ENCODE peak calls at places on chromosomes 3 and 15, in five cellular contexts. M is nucleus accumbens; D is astrocyte of the spinal cord; R is activated naive CD4-positive, alpha-beta T cell treated with anti-CD3 and anti-CD28 coated beads, Interleukin-2, amount 50 U/mL, for 16 hours; V is cardiac fibroblast. A is an unnamed sample.

GRCh38 chr3:60839242-60839641 is 412.0 kb downstream of the FHIT start:
- DNase-seq in M (peak), D (no peak), R (no peak), V (no peak), A (peak)

GRCh38 chr3:65153850-65154512 is 466.2 kb upstream of the ADAMTS9 start:
- DNase-seq in M (no peak), D (no peak), R (no peak), V (no peak), A (no peak)

GRCh38 chr15:32843211-32843907 is 125.6 kb downstream of the GREM1 start:
- DNase-seq in M (no peak), D (no peak), R (no peak), V (no peak), A (no peak)

GRCh38 chr15:96329403-96329981 is 1.0 kb upstream of the NR2F2 start:
- DNase-seq in M (no peak), D (peak), R (no peak), V (no peak), A (peak)

GRCh38 chr3:13276438-13277129 is 143.5 kb downstream of the NUP210 start:
- DNase-seq in M (no peak), D (no peak), R (no peak), V (no peak), A (no peak)

GRCh38 chr3:72186485-72186864 is 401.5 kb upstream of the PROK2 start:
- DNase-seq in M (no peak), D (peak), R (no peak), V (peak), A (peak)

GRCh38 chr3:71514621-71515020 is 68.9 kb downstream of the FOXP1 start:
- DNase-seq in M (no peak), D (no peak), R (no peak), V (no peak), A (no peak)

GRCh38 chr15:70023769-70024491 is 73.8 kb downstream of the TLE3 start:
- DNase-seq in M (no peak), D (peak), R (no peak), V (peak), A (peak)

GRCh38 chr3:123098411-123099330 is 31.8 kb downstream of the PDIA5 start:
- DNase-seq in M (no peak), D (no peak), R (no peak), V (peak), A (no peak)

GRCh38 chr3:61832375-61833229 is 271.2 kb downstream of the PTPRG start:
- DNase-seq in M (no peak), D (no peak), R (no peak), V (peak), A (no peak)

GRCh38 chr3:46862689-46863020 is 589 bp downstream of the MYL3 start:
- DNase-seq in M (no peak), D (no peak), R (no peak), V (no peak), A (no peak)

GRCh38 chr3:69562001-69562400 is 176.1 kb upstream of the FRMD4B start:
- DNase-seq in M (no peak), D (no peak), R (no peak), V (peak), A (no peak)

A was measured in mesenchymal stem cell.